ENCODE peak calls at places on chromosomes 11 and 22, in seven cellular contexts. U is HepG2, P is GM12878, D is K562, K is HCT116, B is SK-N-SH, V is H1. M is an unnamed sample.

GRCh38 chr11:6323291-6323905 is 3.1 kb upstream of the CAVIN3 start:
- DNase-seq in U (no peak), P (no peak), D (no peak), K (no peak), B (no peak), V (no peak), M (no peak)

GRCh38 chr11:125451400-125452124 is 44.5 kb downstream of the FEZ1 start:
- DNase-seq in U (no peak), P (no peak), D (peak), K (no peak), B (peak), V (no peak), M (peak)

GRCh38 chr11:59204736-59205135 is 8.0 kb downstream of the MPEG1 start:
- DNase-seq in U (no peak), P (no peak), D (no peak), K (no peak), B (no peak), V (no peak), M (no peak)

GRCh38 chr22:18028817-18029527 is 4.6 kb upstream of the MICAL3 start:
- DNase-seq in U (no peak), P (no peak), D (no peak), K (no peak), B (no peak), V (no peak), M (peak)

GRCh38 chr22:21865041-21865440 is 2.4 kb downstream of the MAPK1 start:
- DNase-seq in U (no peak), P (no peak), D (no peak), K (no peak), B (peak), V (no peak), M (no peak)

GRCh38 chr11:99229544-99229943 is 208.8 kb downstream of the CNTN5 start:
- DNase-seq in U (no peak), P (no peak), D (no peak), K (no peak), B (no peak), V (no peak), M (no peak)

GRCh38 chr11:2587132-2587930 is 112.5 kb downstream of the KCNQ1OT1 start:
- DNase-seq in U (no peak), P (no peak), D (no peak), K (no peak), B (peak), V (no peak), M (no peak)

GRCh38 chr11:46332568-46333128 is 14.6 kb upstream of the DGKZ start:
- DNase-seq in U (no peak), P (no peak), D (peak), K (no peak), B (peak), V (no peak), M (no peak)

GRCh38 chr11:15569626-15570025 is 454.9 kb downstream of the INSC start:
- DNase-seq in U (no peak), P (no peak), D (no peak), K (no peak), B (no peak), V (no peak), M (peak)

GRCh38 chr11:90229791-90230190 is 6.9 kb upstream of the CHORDC1 start:
- DNase-seq in U (no peak), P (no peak), D (no peak), K (no peak), B (no peak), V (no peak), M (no peak)

GRCh38 chr11:76665172-76665571 is 5.4 kb downstream of the LRRC32 start:
- DNase-seq in U (no peak), P (no peak), D (no peak), K (no peak), B (peak), V (no peak), M (no peak)

GRCh38 chr22:49590381-49590780 is 237.3 kb downstream of the BRD1 start:
- DNase-seq in U (no peak), P (no peak), D (no peak), K (no peak), B (no peak), V (no peak), M (no peak)

GRCh38 chr22:30275625-30276024 is 9.0 kb upstream of the OSM start:
- DNase-seq in U (no peak), P (no peak), D (peak), K (no peak), B (no peak), V (no peak), M (no peak)

GRCh38 chr11:127003260-127003981 is 2.9 kb upstream of the KIRREL3 start:
- DNase-seq in U (no peak), P (no peak), D (peak), K (no peak), B (peak), V (no peak), M (peak)

GRCh38 chr11:72014761-72015320 is 16.1 kb downstream of the IL18BP start:
- DNase-seq in U (no peak), P (no peak), D (no peak), K (no peak), B (no peak), V (no peak), M (no peak)

GRCh38 chr11:134554861-134555260 is 142.8 kb upstream of the B3GAT1 start:
- DNase-seq in U (no peak), P (no peak), D (no peak), K (no peak), B (no peak), V (no peak), M (no peak)

GRCh38 chr11:117284053-117284452 is 7.1 kb upstream of the BACE1-AS start:
- DNase-seq in U (no peak), P (no peak), D (no peak), K (no peak), B (no peak), V (no peak), M (no peak)

GRCh38 chr11:116224889-116225200 is 547.9 kb downstream of the BUD13 start:
- DNase-seq in U (no peak), P (no peak), D (no peak), K (no peak), B (peak), V (no peak), M (no peak)

GRCh38 chr11:278001-278951 is at the start of gene NLRP6:
- DNase-seq in U (no peak), P (no peak), D (no peak), K (no peak), B (peak), V (no peak), M (no peak)

DNA sequence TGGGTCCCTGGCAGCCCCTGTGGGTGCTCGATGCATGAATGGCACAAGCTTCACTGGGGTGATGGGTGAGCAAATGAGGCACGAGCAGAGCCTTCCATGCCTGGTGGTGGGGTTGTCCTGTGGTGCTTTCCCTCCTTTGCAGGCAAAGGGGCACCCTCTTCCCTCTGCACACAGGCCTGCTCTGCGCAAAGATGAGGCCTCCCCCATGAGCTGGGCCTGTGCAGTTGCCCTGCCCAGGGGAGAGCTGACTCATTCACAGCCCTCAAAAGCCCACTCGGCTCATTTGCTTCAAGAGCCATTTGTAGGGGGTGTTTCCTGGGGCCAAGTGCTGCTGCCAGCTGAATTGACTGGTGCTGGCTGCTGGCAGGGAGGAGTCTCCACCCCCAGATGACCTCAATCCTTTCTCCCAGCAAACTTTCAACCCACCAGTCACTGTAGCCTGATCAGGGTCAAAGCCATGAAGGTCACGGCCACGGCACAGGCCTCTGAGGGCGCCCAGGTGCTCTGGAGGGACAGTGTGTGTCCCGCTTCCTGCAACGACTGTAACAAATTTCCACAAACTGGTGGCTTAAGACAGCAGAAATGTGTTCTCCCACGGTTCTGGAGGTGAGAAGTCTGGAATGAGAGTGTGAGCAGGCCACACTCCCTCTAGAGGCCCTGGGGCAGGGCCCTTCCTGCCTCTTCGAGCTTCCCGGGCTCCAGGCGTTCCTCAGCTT is 48.8 kb upstream of the ANO1 start:
- DNase-seq in U (no peak), P (no peak), D (no peak), K (no peak), B (no peak), V (no peak), M (no peak)
- TF ChIP-seq JUND in U (no peak), P (no peak), D (no peak), K (no peak), B (no peak), V (no peak), M (no peak)

DNA sequence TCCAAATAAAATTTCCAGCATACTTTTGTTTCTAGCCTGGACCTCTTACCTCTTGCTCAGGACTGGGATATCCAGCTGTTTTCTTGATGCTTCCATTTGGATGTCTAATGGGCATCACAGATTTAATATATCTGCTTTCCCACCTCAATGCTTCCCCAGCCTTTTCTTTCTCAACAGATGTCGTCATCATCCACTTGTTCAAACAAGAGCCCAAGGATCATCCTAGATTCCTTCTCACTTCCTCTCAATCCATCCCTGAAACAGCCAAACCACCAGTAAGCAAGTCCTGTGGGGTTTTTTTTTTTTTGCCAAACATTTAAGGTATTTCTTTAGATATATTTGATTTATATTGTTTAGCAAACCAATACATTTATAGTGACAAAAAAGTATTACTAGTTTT is 12.5 kb downstream of the THY1 start:
- DNase-seq in U (no peak), P (no peak), D (no peak), K (no peak), B (no peak), V (no peak), M (no peak)
- TF ChIP-seq JUND in U (no peak), P (no peak), D (no peak), K (no peak), B (no peak), V (no peak), M (no peak)

GRCh38 chr22:36335621-36336020 is 52.1 kb downstream of the MYH9 start:
- DNase-seq in U (no peak), P (no peak), D (no peak), K (no peak), B (no peak), V (no peak), M (no peak)

GRCh38 chr22:36332623-36333331 is 55.0 kb downstream of the MYH9 start:
- DNase-seq in U (no peak), P (peak), D (no peak), K (no peak), B (no peak), V (no peak), M (peak)

GRCh38 chr22:36334838-36335603 is 52.7 kb downstream of the MYH9 start:
- DNase-seq in U (no peak), P (no peak), D (peak), K (no peak), B (no peak), V (no peak), M (no peak)

GRCh38 chr22:36333632-36334031 is 54.1 kb downstream of the MYH9 start:
- DNase-seq in U (no peak), P (no peak), D (no peak), K (no peak), B (no peak), V (no peak), M (peak)

DNA sequence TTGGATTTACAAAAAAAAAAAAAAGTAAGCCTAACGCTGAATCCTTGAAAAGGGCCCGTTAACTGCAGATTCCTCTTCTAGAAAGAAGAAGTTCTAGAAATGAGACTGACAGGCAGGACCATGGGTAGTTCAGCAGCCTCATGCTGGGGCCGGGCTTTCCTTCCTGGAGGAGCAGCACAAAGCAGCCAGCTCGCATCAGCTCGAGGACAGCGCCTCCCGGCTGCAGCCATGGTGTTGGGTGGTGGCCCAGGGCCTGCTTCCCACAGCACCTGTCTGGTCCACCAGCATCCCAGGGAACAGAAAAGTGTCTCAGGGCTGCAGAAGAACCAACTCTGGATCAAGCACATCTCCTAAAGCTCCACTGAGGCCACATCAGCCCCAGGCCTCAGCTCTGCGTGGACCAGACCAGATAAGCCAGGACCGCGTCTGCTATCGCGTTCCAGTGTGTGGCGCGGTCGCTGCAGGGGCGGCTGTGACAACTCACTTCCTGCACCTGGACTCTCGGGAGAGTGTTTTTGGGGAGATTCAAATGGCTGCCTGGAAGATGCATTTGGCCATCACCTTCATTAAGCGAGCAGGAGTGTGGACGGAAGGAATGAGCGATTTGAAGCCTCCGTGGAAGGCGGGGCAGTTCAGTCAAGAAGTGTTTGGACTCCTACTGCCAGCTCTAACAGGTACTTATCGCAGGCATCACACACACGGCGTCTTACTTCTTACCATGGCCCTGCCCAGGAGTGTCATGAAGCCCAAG is 53.5 kb downstream of the MYH9 start:
- DNase-seq in U (no peak), P (no peak), D (peak), K (no peak), B (no peak), V (no peak), M (no peak)
- TF ChIP-seq JUND in U (no peak), P (no peak), D (no peak), K (no peak), B (no peak), V (no peak), M (no peak)

GRCh38 chr11:44868455-44869421 is 81.9 kb downstream of the TP53I11 start:
- DNase-seq in U (no peak), P (no peak), D (no peak), K (no peak), B (no peak), V (no peak), M (no peak)

GRCh38 chr11:44872556-44872955 is 78.1 kb downstream of the TP53I11 start:
- DNase-seq in U (no peak), P (no peak), D (no peak), K (no peak), B (no peak), V (no peak), M (no peak)

GRCh38 chr11:44868021-44868420 is 82.7 kb downstream of the TP53I11 start:
- DNase-seq in U (no peak), P (no peak), D (no peak), K (no peak), B (peak), V (no peak), M (no peak)

GRCh38 chr11:44870142-44870541 is 80.5 kb downstream of the TP53I11 start:
- DNase-seq in U (no peak), P (no peak), D (no peak), K (no peak), B (no peak), V (no peak), M (no peak)

DNA sequence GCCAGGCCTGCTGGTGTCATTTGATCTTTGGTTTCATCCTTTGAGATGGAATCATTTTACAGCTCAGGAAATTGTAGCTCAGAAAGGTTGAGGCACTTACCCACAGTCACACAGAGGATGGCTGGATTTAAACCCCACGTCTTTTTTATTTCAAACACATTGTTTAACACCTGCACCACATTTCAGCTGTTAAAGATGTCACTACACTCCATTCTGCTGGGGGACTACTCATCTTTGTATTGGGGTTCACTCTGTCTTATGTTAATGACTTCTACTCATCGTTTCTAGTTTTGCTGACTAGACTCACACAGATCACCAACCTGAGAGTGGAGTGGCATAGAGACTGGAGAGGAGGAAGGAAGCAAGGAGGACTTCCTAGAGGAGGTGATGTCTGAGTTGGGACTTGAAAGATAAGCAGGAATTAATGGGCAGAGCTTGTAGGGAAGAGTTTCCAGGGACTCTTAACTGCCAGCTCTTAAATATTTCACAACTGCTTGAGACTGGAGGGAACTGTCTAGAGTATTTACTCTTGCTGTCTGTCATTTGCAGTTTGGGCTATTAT is 80.0 kb downstream of the TP53I11 start:
- DNase-seq in U (no peak), P (no peak), D (no peak), K (no peak), B (no peak), V (no peak), M (no peak)
- TF ChIP-seq JUND in U (no peak), P (no peak), D (no peak), K (no peak), B (no peak), V (no peak), M (no peak)

GRCh38 chr22:42752230-42752746 is 31.6 kb upstream of the A4GALT start:
- DNase-seq in U (no peak), P (no peak), D (no peak), K (no peak), B (peak), V (no peak), M (no peak)
- TF ChIP-seq JUND in U (no peak), P (no peak), D (no peak), K (no peak), B (no peak), V (no peak), M (no peak)

GRCh38 chr11:12167098-12167999 is 57.0 kb downstream of the MICAL2 start:
- DNase-seq in U (peak), P (no peak), D (peak), K (peak), B (no peak), V (no peak), M (no peak)
- TF ChIP-seq JUND in U (no peak), P (no peak), D (peak), K (peak), B (peak), V (peak), M (no peak)

DNA sequence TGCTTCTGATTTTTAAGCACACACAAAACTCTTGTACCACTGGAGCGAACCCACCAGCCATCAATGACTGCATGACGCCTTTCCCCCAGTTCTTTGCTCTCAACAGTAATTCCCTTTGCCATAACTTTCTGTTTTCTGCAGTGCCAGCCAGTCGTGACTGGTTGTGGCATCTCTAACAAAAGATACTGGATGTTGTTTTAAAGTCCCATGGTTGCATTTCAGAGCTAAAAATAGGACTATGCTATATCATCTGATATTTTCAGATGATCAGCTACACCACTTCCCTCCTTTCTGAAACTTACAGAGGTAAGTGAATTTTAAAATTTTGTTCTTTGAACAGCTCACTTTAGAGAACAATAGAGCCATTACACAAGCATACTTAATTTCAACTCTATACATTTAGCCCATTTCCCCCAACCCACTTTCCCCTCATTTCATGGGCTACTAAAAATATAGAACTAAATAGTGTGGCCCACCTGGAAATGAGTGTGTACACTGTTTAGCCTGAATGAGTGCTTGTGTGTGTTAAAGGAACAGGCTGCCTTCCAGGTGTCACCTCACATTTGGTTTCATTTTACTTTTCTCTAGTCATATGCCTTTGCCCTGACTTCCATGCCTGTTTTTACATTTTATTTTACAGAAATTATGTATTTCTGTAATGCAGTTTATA is 136.9 kb upstream of the ZC3H12C start:
- DNase-seq in U (no peak), P (peak), D (no peak), K (no peak), B (no peak), V (no peak), M (no peak)
- TF ChIP-seq JUND in U (no peak), P (peak), D (no peak), K (no peak), B (no peak), V (no peak), M (no peak)

GRCh38 chr11:13120691-13121090 is 111.6 kb downstream of the RASSF10 start:
- DNase-seq in U (no peak), P (no peak), D (no peak), K (no peak), B (no peak), V (no peak), M (no peak)
- TF ChIP-seq JUND in U (no peak), P (no peak), D (no peak), K (no peak), B (peak), V (no peak), M (no peak)

M was measured in T47D.